ENCODE peak calls at places on chromosomes 3 and 15, in eight cellular contexts. L is non-pigmented ciliary epithelial cell; E is stimulated activated CD4-positive, alpha-beta T cell treated with anti-CD3 and anti-CD28 coated beads, TNF-alpha, amount 100 ng/mL, for 4 hours; P is erythroblast; Z is effector memory CD4-positive, alpha-beta T cell; F is GM23338; U is M059J; J is A172. G is an unnamed sample.

GRCh38 chr3:184582583-184582982 is 21.0 kb downstream of the EPHB3 start:
- DNase-seq in L (no peak), E (no peak), P (no peak), Z (no peak), F (peak), U (no peak), J (no peak), G (peak)

GRCh38 chr3:172846706-172847105 is 96.2 kb downstream of the ECT2 start:
- DNase-seq in L (peak), E (no peak), P (no peak), Z (no peak), F (no peak), U (peak), J (peak), G (no peak)

GRCh38 chr3:154486949-154487348 is 57.0 kb upstream of the GPR149 start:
- DNase-seq in L (no peak), E (no peak), P (no peak), Z (no peak), F (peak), U (no peak), J (no peak), G (no peak)

GRCh38 chr3:43866529-43867353 is 176.0 kb downstream of the ABHD5 start:
- DNase-seq in L (no peak), E (no peak), P (no peak), Z (no peak), F (no peak), U (peak), J (peak), G (no peak)

GRCh38 chr3:55198554-55198953 is 270.7 kb upstream of the LRTM1 start:
- DNase-seq in L (peak), E (no peak), P (no peak), Z (no peak), F (no peak), U (peak), J (peak), G (peak)

GRCh38 chr3:110618512-110619226 is 452.9 kb upstream of the NECTIN3 start:
- DNase-seq in L (no peak), E (no peak), P (no peak), Z (no peak), F (no peak), U (no peak), J (no peak), G (peak)

GRCh38 chr15:54345301-54345700 is 367.1 kb downstream of the UNC13C start:
- DNase-seq in L (no peak), E (no peak), P (no peak), Z (no peak), F (no peak), U (no peak), J (no peak), G (no peak)

GRCh38 chr3:138824114-138824506 is 10.6 kb downstream of the PIK3CB start:
- DNase-seq in L (no peak), E (no peak), P (no peak), Z (no peak), F (peak), U (no peak), J (peak), G (peak)

GRCh38 chr3:64977308-64978100 is 289.7 kb upstream of the ADAMTS9 start:
- DNase-seq in L (peak), E (no peak), P (no peak), Z (no peak), F (peak), U (peak), J (peak), G (peak)

GRCh38 chr15:58506787-58507671 is 75.2 kb downstream of the LIPC start:
- DNase-seq in L (no peak), E (no peak), P (no peak), Z (no peak), F (peak), U (no peak), J (no peak), G (no peak)

GRCh38 chr3:132256984-132257383 is 60.2 kb upstream of the ACP3 start:
- DNase-seq in L (peak), E (no peak), P (peak), Z (no peak), F (peak), U (peak), J (peak), G (peak)

G was measured in mesendoderm.